ENCODE peak calls at places on chromosomes 16 and 17, in eight cellular contexts. One of them, this sample, is unnamed.
A peak's percentile ranks its signal among the peaks of the same experiment; 100 is the strongest.

GRCh38 chr17:7667616-7668406 is 17.1 kb downstream of the ATP1B2 start:
- DNase-seq in lung: no peak
- DNase-seq in posterior vena cava: no peak
- DNase-seq in choroid plexus epithelial cell: no peak
- DNase-seq in gastrocnemius medialis: no peak
- DNase-seq in kidney: no peak
- DNase-seq in amniotic stem cell: no peak
- DNase-seq in mucosa of gallbladder: no peak
- DNase-seq in this sample: no peak

GRCh38 chr17:40443988-40444899 is 994 bp downstream of the IGFBP4 start:
- DNase-seq in lung: no peak
- DNase-seq in posterior vena cava: no peak
- DNase-seq in choroid plexus epithelial cell: peak; percentile 47
- DNase-seq in gastrocnemius medialis: no peak
- DNase-seq in kidney: no peak
- DNase-seq in amniotic stem cell: no peak
- DNase-seq in mucosa of gallbladder: no peak
- DNase-seq in this sample: no peak

GRCh38 chr16:55323637-55324490 is at the start of gene IRX6:
- DNase-seq in lung: peak; percentile 74
- DNase-seq in posterior vena cava: peak; percentile 84
- DNase-seq in choroid plexus epithelial cell: no peak
- DNase-seq in gastrocnemius medialis: no peak
- DNase-seq in kidney: peak; percentile 85
- DNase-seq in amniotic stem cell: no peak
- DNase-seq in mucosa of gallbladder: no peak
- DNase-seq in this sample: no peak

GRCh38 chr17:13544292-13544691 is 57.4 kb downstream of the HS3ST3A1 start:
- DNase-seq in lung: peak; percentile 59
- DNase-seq in posterior vena cava: no peak
- DNase-seq in choroid plexus epithelial cell: peak; percentile 99
- DNase-seq in gastrocnemius medialis: no peak
- DNase-seq in kidney: no peak
- DNase-seq in amniotic stem cell: peak; percentile 25
- DNase-seq in mucosa of gallbladder: no peak
- DNase-seq in this sample: peak; percentile 95

GRCh38 chr17:4849011-4849536 is 15.9 kb downstream of the MINK1 start:
- DNase-seq in lung: no peak
- DNase-seq in posterior vena cava: no peak
- DNase-seq in choroid plexus epithelial cell: no peak
- DNase-seq in gastrocnemius medialis: no peak
- DNase-seq in kidney: peak; percentile 48
- DNase-seq in amniotic stem cell: peak; percentile 67
- DNase-seq in mucosa of gallbladder: no peak
- DNase-seq in this sample: no peak

GRCh38 chr17:82450357-82451106 is at the start of gene CYBC1:
- DNase-seq in lung: peak; percentile 92
- DNase-seq in posterior vena cava: peak; percentile 98
- DNase-seq in choroid plexus epithelial cell: peak; percentile 97
- DNase-seq in gastrocnemius medialis: peak; percentile 83
- DNase-seq in kidney: peak; percentile 98
- DNase-seq in amniotic stem cell: peak; percentile 88
- DNase-seq in mucosa of gallbladder: peak; percentile 92
- DNase-seq in this sample: peak; percentile 65

GRCh38 chr16:57601801-57602478 is 26.5 kb upstream of the ADGRG1 start:
- DNase-seq in lung: no peak
- DNase-seq in posterior vena cava: no peak
- DNase-seq in choroid plexus epithelial cell: peak; percentile 73
- DNase-seq in gastrocnemius medialis: no peak
- DNase-seq in kidney: no peak
- DNase-seq in amniotic stem cell: no peak
- DNase-seq in mucosa of gallbladder: peak; percentile 40
- DNase-seq in this sample: no peak

GRCh38 chr17:82297804-82298537 is 19.4 kb downstream of the CD7 start:
- DNase-seq in lung: peak; percentile 90
- DNase-seq in posterior vena cava: peak; percentile 97
- DNase-seq in choroid plexus epithelial cell: peak; percentile 94
- DNase-seq in gastrocnemius medialis: peak; percentile 71
- DNase-seq in kidney: peak; percentile 97
- DNase-seq in amniotic stem cell: peak; percentile 63
- DNase-seq in mucosa of gallbladder: peak; percentile 93
- DNase-seq in this sample: peak; percentile 73

GRCh38 chr17:2683912-2684311 is 27.7 kb downstream of the CLUH start:
- DNase-seq in lung: no peak
- DNase-seq in posterior vena cava: no peak
- DNase-seq in choroid plexus epithelial cell: peak; percentile 65
- DNase-seq in gastrocnemius medialis: no peak
- DNase-seq in kidney: no peak
- DNase-seq in amniotic stem cell: no peak
- DNase-seq in mucosa of gallbladder: peak; percentile 53
- DNase-seq in this sample: no peak

GRCh38 chr17:1485311-1485747 is 7.2 kb downstream of the MYO1C start:
- DNase-seq in lung: peak; percentile 50
- DNase-seq in posterior vena cava: no peak
- DNase-seq in choroid plexus epithelial cell: no peak
- DNase-seq in gastrocnemius medialis: no peak
- DNase-seq in kidney: peak; percentile 89
- DNase-seq in amniotic stem cell: no peak
- DNase-seq in mucosa of gallbladder: peak; percentile 21
- DNase-seq in this sample: no peak

GRCh38 chr17:8825802-8826201 is 26.6 kb upstream of the MFSD6L start:
- DNase-seq in lung: no peak
- DNase-seq in posterior vena cava: no peak
- DNase-seq in choroid plexus epithelial cell: no peak
- DNase-seq in gastrocnemius medialis: no peak
- DNase-seq in kidney: no peak
- DNase-seq in amniotic stem cell: no peak
- DNase-seq in mucosa of gallbladder: no peak
- DNase-seq in this sample: no peak

GRCh38 chr17:27577124-27577761 is 53.7 kb upstream of the LGALS9 start:
- DNase-seq in lung: no peak
- DNase-seq in posterior vena cava: no peak
- DNase-seq in choroid plexus epithelial cell: peak; percentile 73
- DNase-seq in gastrocnemius medialis: peak; percentile 71
- DNase-seq in kidney: peak; percentile 84
- DNase-seq in amniotic stem cell: no peak
- DNase-seq in mucosa of gallbladder: no peak
- DNase-seq in this sample: no peak

GRCh38 chr17:63704259-63704576 is 4.3 kb upstream of the LIMD2 start:
- DNase-seq in lung: no peak
- DNase-seq in posterior vena cava: no peak
- DNase-seq in choroid plexus epithelial cell: no peak
- DNase-seq in gastrocnemius medialis: no peak
- DNase-seq in kidney: peak; percentile 75
- DNase-seq in amniotic stem cell: no peak
- DNase-seq in mucosa of gallbladder: no peak
- DNase-seq in this sample: no peak

GRCh38 chr17:7177210-7177953 is 1.8 kb downstream of the ASGR1 start:
- DNase-seq in lung: peak; percentile 60
- DNase-seq in posterior vena cava: peak; percentile 87
- DNase-seq in choroid plexus epithelial cell: peak; percentile 70
- DNase-seq in gastrocnemius medialis: no peak
- DNase-seq in kidney: no peak
- DNase-seq in amniotic stem cell: peak; percentile 33
- DNase-seq in mucosa of gallbladder: peak; percentile 63
- DNase-seq in this sample: no peak

GRCh38 chr17:7215652-7216139 is 3.9 kb downstream of the DLG4 start:
- DNase-seq in lung: no peak
- DNase-seq in posterior vena cava: no peak
- DNase-seq in choroid plexus epithelial cell: no peak
- DNase-seq in gastrocnemius medialis: no peak
- DNase-seq in kidney: peak; percentile 73
- DNase-seq in amniotic stem cell: no peak
- DNase-seq in mucosa of gallbladder: no peak
- DNase-seq in this sample: no peak

GRCh38 chr16:29896841-29897240 is 2.5 kb downstream of the SEZ6L2 start:
- DNase-seq in lung: no peak
- DNase-seq in posterior vena cava: no peak
- DNase-seq in choroid plexus epithelial cell: no peak
- DNase-seq in gastrocnemius medialis: no peak
- DNase-seq in kidney: no peak
- DNase-seq in amniotic stem cell: no peak
- DNase-seq in mucosa of gallbladder: no peak
- DNase-seq in this sample: no peak

GRCh38 chr17:38898812-38899348 is 26.5 kb upstream of the LASP1NB start:
- DNase-seq in lung: peak; percentile 53
- DNase-seq in posterior vena cava: peak; percentile 86
- DNase-seq in choroid plexus epithelial cell: no peak
- DNase-seq in gastrocnemius medialis: no peak
- DNase-seq in kidney: no peak
- DNase-seq in amniotic stem cell: no peak
- DNase-seq in mucosa of gallbladder: peak; percentile 53
- DNase-seq in this sample: no peak

GRCh38 chr17:2235792-2236365 is 67.7 kb downstream of the SMG6 start:
- DNase-seq in lung: no peak
- DNase-seq in posterior vena cava: no peak
- DNase-seq in choroid plexus epithelial cell: no peak
- DNase-seq in gastrocnemius medialis: no peak
- DNase-seq in kidney: no peak
- DNase-seq in amniotic stem cell: no peak
- DNase-seq in mucosa of gallbladder: no peak
- DNase-seq in this sample: no peak

GRCh38 chr16:68369697-68370096 is 58.9 kb downstream of the PRMT7 start:
- DNase-seq in lung: no peak
- DNase-seq in posterior vena cava: no peak
- DNase-seq in choroid plexus epithelial cell: no peak
- DNase-seq in gastrocnemius medialis: no peak
- DNase-seq in kidney: peak; percentile 67
- DNase-seq in amniotic stem cell: no peak
- DNase-seq in mucosa of gallbladder: no peak
- DNase-seq in this sample: no peak

GRCh38 chr17:48506246-48506645 is 24.6 kb downstream of the HOXB1 start:
- DNase-seq in lung: no peak
- DNase-seq in posterior vena cava: no peak
- DNase-seq in choroid plexus epithelial cell: no peak
- DNase-seq in gastrocnemius medialis: no peak
- DNase-seq in kidney: no peak
- DNase-seq in amniotic stem cell: no peak
- DNase-seq in mucosa of gallbladder: no peak
- DNase-seq in this sample: no peak

GRCh38 chr16:15954814-15955151 is 5.4 kb downstream of the ABCC1 start:
- DNase-seq in lung: no peak
- DNase-seq in posterior vena cava: peak; percentile 89
- DNase-seq in choroid plexus epithelial cell: no peak
- DNase-seq in gastrocnemius medialis: no peak
- DNase-seq in kidney: no peak
- DNase-seq in amniotic stem cell: no peak
- DNase-seq in mucosa of gallbladder: no peak
- DNase-seq in this sample: no peak

GRCh38 chr17:73883175-73883574 is 238.9 kb upstream of the SDK2 start:
- DNase-seq in lung: no peak
- DNase-seq in posterior vena cava: no peak
- DNase-seq in choroid plexus epithelial cell: no peak
- DNase-seq in gastrocnemius medialis: no peak
- DNase-seq in kidney: no peak
- DNase-seq in amniotic stem cell: no peak
- DNase-seq in mucosa of gallbladder: no peak
- DNase-seq in this sample: no peak

GRCh38 chr16:79768594-79768993 is 168.1 kb upstream of the MAF start:
- DNase-seq in lung: no peak
- DNase-seq in posterior vena cava: no peak
- DNase-seq in choroid plexus epithelial cell: no peak
- DNase-seq in gastrocnemius medialis: no peak
- DNase-seq in kidney: no peak
- DNase-seq in amniotic stem cell: no peak
- DNase-seq in mucosa of gallbladder: no peak
- DNase-seq in this sample: no peak

GRCh38 chr17:8393470-8394231 is 4.0 kb downstream of the RNF222 start:
- DNase-seq in lung: no peak
- DNase-seq in posterior vena cava: no peak
- DNase-seq in choroid plexus epithelial cell: no peak
- DNase-seq in gastrocnemius medialis: no peak
- DNase-seq in kidney: no peak
- DNase-seq in amniotic stem cell: no peak
- DNase-seq in mucosa of gallbladder: no peak
- DNase-seq in this sample: no peak

GRCh38 chr16:22898131-22898530 is 84.2 kb downstream of the HS3ST2 start:
- DNase-seq in lung: no peak
- DNase-seq in posterior vena cava: no peak
- DNase-seq in choroid plexus epithelial cell: no peak
- DNase-seq in gastrocnemius medialis: no peak
- DNase-seq in kidney: no peak
- DNase-seq in amniotic stem cell: no peak
- DNase-seq in mucosa of gallbladder: no peak
- DNase-seq in this sample: no peak

GRCh38 chr16:11233727-11234376 is 22.2 kb downstream of the SOCS1 start:
- DNase-seq in lung: no peak
- DNase-seq in posterior vena cava: no peak
- DNase-seq in choroid plexus epithelial cell: no peak
- DNase-seq in gastrocnemius medialis: no peak
- DNase-seq in kidney: no peak
- DNase-seq in amniotic stem cell: no peak
- DNase-seq in mucosa of gallbladder: no peak
- DNase-seq in this sample: no peak

GRCh38 chr17:146546-146945 is 9.2 kb downstream of the SCGB1C2 start:
- DNase-seq in lung: no peak
- DNase-seq in posterior vena cava: no peak
- DNase-seq in choroid plexus epithelial cell: no peak
- DNase-seq in gastrocnemius medialis: no peak
- DNase-seq in kidney: no peak
- DNase-seq in amniotic stem cell: no peak
- DNase-seq in mucosa of gallbladder: no peak
- DNase-seq in this sample: no peak

GRCh38 chr17:67673006-67673405 is 44.7 kb upstream of the NOL11 start:
- DNase-seq in lung: no peak
- DNase-seq in posterior vena cava: no peak
- DNase-seq in choroid plexus epithelial cell: no peak
- DNase-seq in gastrocnemius medialis: no peak
- DNase-seq in kidney: no peak
- DNase-seq in amniotic stem cell: no peak
- DNase-seq in mucosa of gallbladder: no peak
- DNase-seq in this sample: no peak

GRCh38 chr17:39650121-39650579 is 13.2 kb downstream of the STARD3 start:
- DNase-seq in lung: no peak
- DNase-seq in posterior vena cava: no peak
- DNase-seq in choroid plexus epithelial cell: no peak
- DNase-seq in gastrocnemius medialis: no peak
- DNase-seq in kidney: no peak
- DNase-seq in amniotic stem cell: no peak
- DNase-seq in mucosa of gallbladder: no peak
- DNase-seq in this sample: no peak

This sample was measured in HS-5.